ENCODE peak calls at places on chromosome 19, in five cellular contexts. X, N, B, Z and J are unnamed samples.

GRCh38 chr19:41616785-41617621 is 9.9 kb downstream of the CEACAM4 start:
- DNase-seq in X (peak; percentile 35), N (peak; percentile 10), B (no peak), Z (no peak), J (peak; percentile 0)

GRCh38 chr19:13234518-13234917 is 84.3 kb downstream of the IER2 start:
- DNase-seq in X (no peak), N (peak; percentile 12), B (no peak), Z (peak; percentile 83), J (peak; percentile 10)

GRCh38 chr19:14979498-14980255 is at the start of gene SLC1A6:
- DNase-seq in X (no peak), N (no peak), B (no peak), Z (no peak), J (no peak)

GRCh38 chr19:32022044-32022945 is 323.1 kb upstream of the ZNF507 start:
- DNase-seq in X (no peak), N (no peak), B (no peak), Z (no peak), J (no peak)

GRCh38 chr19:39532233-39533002 is at the start of gene EID2B:
- DNase-seq in X (peak; percentile 98), N (peak; percentile 97), B (peak; percentile 95), Z (peak; percentile 93), J (peak; percentile 94)

GRCh38 chr19:3849092-3849491 is 19.7 kb downstream of the ZFR2 start:
- DNase-seq in X (peak; percentile 16), N (no peak), B (no peak), Z (no peak), J (no peak)

GRCh38 chr19:45098521-45099464 is 5.8 kb downstream of the PPP1R37 start:
- DNase-seq in X (peak; percentile 72), N (peak; percentile 71), B (peak; percentile 45), Z (no peak), J (no peak)

GRCh38 chr19:51903192-51903591 is 1.6 kb downstream of the ZNF649 start:
- DNase-seq in X (no peak), N (no peak), B (no peak), Z (no peak), J (no peak)

GRCh38 chr19:36256064-36256463 is 41.2 kb downstream of the ZNF146 start:
- DNase-seq in X (no peak), N (no peak), B (no peak), Z (no peak), J (no peak)

GRCh38 chr19:10662384-10663251 is 8.5 kb downstream of the ILF3 start:
- DNase-seq in X (peak; percentile 63), N (peak; percentile 60), B (no peak), Z (no peak), J (no peak)

GRCh38 chr19:35261356-35262100 is 7.2 kb upstream of the USF2 start:
- DNase-seq in X (no peak), N (no peak), B (peak; percentile 12), Z (peak; percentile 14), J (no peak)

GRCh38 chr19:48321622-48322591 is 3.4 kb upstream of the EMP3 start:
- DNase-seq in X (peak; percentile 99), N (peak; percentile 100), B (peak; percentile 100), Z (peak; percentile 99), J (peak; percentile 99)

GRCh38 chr19:3387645-3388589 is 21.5 kb downstream of the NFIC start:
- DNase-seq in X (no peak), N (peak; percentile 72), B (peak; percentile 78), Z (peak; percentile 92), J (no peak)

GRCh38 chr19:58093071-58093470 is 5.0 kb downstream of the ZSCAN18 start:
- DNase-seq in X (no peak), N (no peak), B (no peak), Z (no peak), J (no peak)

GRCh38 chr19:45402469-45403070 is 2.3 kb downstream of the PPP1R13L start:
- DNase-seq in X (no peak), N (peak; percentile 36), B (no peak), Z (peak; percentile 72), J (peak; percentile 37)

GRCh38 chr19:51688665-51689571 is 4.2 kb upstream of the SPACA6 start:
- DNase-seq in X (peak; percentile 97), N (peak; percentile 99), B (peak; percentile 96), Z (peak; percentile 82), J (peak; percentile 98)

GRCh38 chr19:10268077-10268476 is 2.8 kb upstream of the ICAM1 start:
- DNase-seq in X (no peak), N (no peak), B (no peak), Z (no peak), J (no peak)

GRCh38 chr19:6577410-6578125 is 13.4 kb downstream of the CD70 start:
- DNase-seq in X (no peak), N (no peak), B (no peak), Z (peak; percentile 52), J (no peak)

GRCh38 chr19:39970674-39971379 is at the start of gene PSMC4:
- DNase-seq in X (peak; percentile 99), N (peak; percentile 99), B (peak; percentile 96), Z (peak; percentile 98), J (peak; percentile 99)

GRCh38 chr19:11421607-11422098 is 2.5 kb upstream of the RGL3 start:
- DNase-seq in X (no peak), N (peak; percentile 24), B (no peak), Z (peak; percentile 76), J (no peak)

GRCh38 chr19:4539697-4540581 is at the start of gene LRG1:
- DNase-seq in X (peak; percentile 79), N (peak; percentile 92), B (peak; percentile 86), Z (peak; percentile 91), J (no peak)

GRCh38 chr19:48715681-48716171 is 3.8 kb downstream of the MAMSTR start:
- DNase-seq in X (no peak), N (no peak), B (peak; percentile 47), Z (peak; percentile 59), J (no peak)

GRCh38 chr19:5778402-5778801 is 6.1 kb downstream of the PRR22 start:
- DNase-seq in X (no peak), N (no peak), B (no peak), Z (no peak), J (no peak)

GRCh38 chr19:37014456-37014855 is 63.8 kb upstream of the ZNF420 start:
- DNase-seq in X (no peak), N (no peak), B (no peak), Z (no peak), J (no peak)

GRCh38 chr19:39304701-39305571 is 8.7 kb downstream of the IFNL1 start:
- DNase-seq in X (no peak), N (no peak), B (no peak), Z (no peak), J (no peak)

GRCh38 chr19:8148410-8149231 is 771 bp downstream of the FBN3 start:
- DNase-seq in X (no peak), N (no peak), B (no peak), Z (no peak), J (no peak)

GRCh38 chr19:10566658-10567410 is 1.0 kb upstream of the KRI1 start:
- DNase-seq in X (no peak), N (no peak), B (peak; percentile 41), Z (peak; percentile 38), J (peak; percentile 34)

GRCh38 chr19:45071545-45071938 is 4.7 kb downstream of the ZNF296 start:
- DNase-seq in X (no peak), N (no peak), B (no peak), Z (no peak), J (no peak)

GRCh38 chr19:38571682-38572081 is 46.1 kb downstream of the MAP4K1 start:
- DNase-seq in X (no peak), N (no peak), B (no peak), Z (no peak), J (no peak)

GRCh38 chr19:49889687-49890348 is 6.9 kb downstream of the IL4I1 start:
- DNase-seq in X (peak; percentile 82), N (peak; percentile 78), B (peak; percentile 73), Z (peak; percentile 78), J (peak; percentile 60)
- H3K4me3 ChIP-seq in X (peak overlapping the region; percentile 19), N (peak overlapping the region; percentile 17), B (peak overlapping the region; percentile 2), Z (peak overlapping the region; percentile 41), J (no peak overlapping the region)

GRCh38 chr19:19384486-19384885 is 21.0 kb upstream of the GATAD2A start:
- DNase-seq in X (no peak), N (no peak), B (no peak), Z (no peak), J (no peak)
- H3K4me3 ChIP-seq in X (peak overlapping the region; percentile 54), N (peak overlapping the region; percentile 25), B (peak overlapping the region; percentile 55), Z (peak overlapping the region; percentile 64), J (no peak overlapping the region)

DNA sequence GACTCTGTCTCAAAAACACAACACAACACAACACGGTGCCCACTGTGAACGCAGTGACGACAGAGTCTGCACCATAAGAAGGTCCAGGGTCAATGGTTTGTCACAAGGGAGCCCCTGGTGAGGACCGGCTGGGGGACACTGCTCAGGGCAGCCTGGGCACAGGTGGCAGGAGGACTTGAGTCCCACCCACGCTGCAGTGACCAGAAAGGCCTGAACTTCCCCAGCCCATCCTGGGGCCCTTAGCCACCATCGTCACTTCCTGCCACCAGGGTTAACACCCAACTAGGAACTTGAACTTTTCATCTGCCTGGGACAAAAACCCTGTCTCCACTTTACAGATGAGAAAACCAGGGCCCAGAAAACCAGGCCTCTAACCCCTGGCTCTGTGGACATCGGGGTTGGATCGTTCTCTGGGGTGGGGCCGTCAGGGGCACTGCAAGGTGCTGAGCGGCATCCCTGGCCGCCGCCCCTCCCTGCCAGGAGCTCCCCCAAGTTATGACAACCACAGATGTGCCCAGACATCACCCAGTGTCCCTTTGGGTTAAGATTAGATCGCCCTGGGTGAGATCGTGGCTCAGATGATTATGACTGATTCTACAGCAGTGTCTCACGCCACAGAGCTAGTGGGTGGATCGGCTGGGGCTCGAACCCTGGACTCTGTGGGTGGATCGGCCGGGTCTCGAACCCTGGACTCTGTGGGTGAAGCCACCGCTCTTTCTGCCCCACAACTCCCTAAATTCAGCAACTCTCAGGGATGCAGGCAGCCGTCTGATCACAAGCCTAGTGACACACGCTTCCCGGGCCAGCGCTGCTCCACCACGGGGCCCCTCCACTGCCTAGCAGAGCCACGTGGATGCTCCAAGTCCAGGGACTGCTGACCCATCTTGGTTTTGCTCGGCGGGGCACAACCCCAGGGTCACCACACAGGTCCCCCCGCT is 14.0 kb downstream of the MOB3A start:
- DNase-seq in X (no peak), N (no peak), B (no peak), Z (no peak), J (no peak)
- H3K4me3 ChIP-seq in X (no peak overlapping the region), N (no peak overlapping the region), B (no peak overlapping the region), Z (peak overlapping the region; percentile 39), J (no peak overlapping the region)

GRCh38 chr19:1279782-1280341 is 4.5 kb downstream of the FAM174C start:
- DNase-seq in X (peak; percentile 87), N (peak; percentile 88), B (peak; percentile 74), Z (peak; percentile 88), J (peak; percentile 85)
- H3K4me3 ChIP-seq in X (no peak overlapping the region), N (no peak overlapping the region), B (no peak overlapping the region), Z (no peak overlapping the region), J (no peak overlapping the region)

DNA sequence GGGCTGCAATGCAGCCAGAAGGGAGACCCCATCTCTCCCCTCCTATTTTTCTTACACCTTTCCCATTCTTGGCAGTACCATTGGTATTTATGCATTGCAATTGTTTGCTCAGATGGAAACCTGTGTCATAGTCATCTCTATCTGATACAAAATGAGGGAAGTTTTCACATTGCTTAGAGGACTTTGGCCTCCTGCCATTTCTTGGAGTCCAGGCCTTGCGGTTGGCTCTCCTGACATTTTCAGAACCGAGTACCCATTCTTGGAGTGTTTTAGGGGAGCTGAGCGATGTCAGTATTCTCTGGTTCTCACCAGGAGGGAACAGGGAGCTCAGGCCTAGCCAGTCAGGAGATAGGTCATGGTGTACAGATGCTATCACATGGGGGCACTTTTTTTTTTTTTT is 1.5 kb downstream of the SIN3B start:
- DNase-seq in X (peak; percentile 44), N (peak; percentile 55), B (no peak), Z (no peak), J (peak; percentile 26)
- H3K4me3 ChIP-seq in X (peak overlapping the region; percentile 89), N (peak overlapping the region; percentile 100), B (no peak overlapping the region), Z (no peak overlapping the region), J (no peak overlapping the region)

GRCh38 chr19:1243768-1244692 is 2.5 kb downstream of the ATP5F1D start:
- DNase-seq in X (peak; percentile 86), N (peak; percentile 90), B (peak; percentile 88), Z (peak; percentile 91), J (peak; percentile 83)
- H3K4me3 ChIP-seq in X (peak overlapping the region; percentile 19), N (no peak overlapping the region), B (no peak overlapping the region), Z (peak overlapping the region; percentile 10), J (no peak overlapping the region)